ENCODE peak calls at places on chromosomes 11 and 22, in six cellular contexts. One of them, this sample, is unnamed.

GRCh38 chr22:29623059-29623458 is 19.6 kb downstream of the NF2 start:
- DNase-seq in DMS79 treated with DMSO at 0.1 percent for 48 hours: no peak
- DNase-seq in psoas muscle: no peak
- DNase-seq in posterior cingulate gyrus: no peak
- DNase-seq in NCI-H2171: no peak
- DNase-seq in mucosa of gallbladder: no peak
- DNase-seq in this sample: no peak

GRCh38 chr11:112050721-112051120 is 23.1 kb downstream of the PIH1D2 start:
- DNase-seq in NCI-H2171: no peak
- DNase-seq in DMS79 treated with DMSO at 0.1 percent for 48 hours: no peak
- DNase-seq in mucosa of gallbladder: no peak
- DNase-seq in posterior cingulate gyrus: no peak
- DNase-seq in psoas muscle: no peak
- DNase-seq in this sample: no peak

GRCh38 chr22:49882519-49883293 is 29.1 kb downstream of the ZBED4 start:
- DNase-seq in posterior cingulate gyrus: peak; percentile 17
- DNase-seq in DMS79 treated with DMSO at 0.1 percent for 48 hours: no peak
- DNase-seq in mucosa of gallbladder: no peak
- DNase-seq in psoas muscle: no peak
- DNase-seq in NCI-H2171: no peak
- DNase-seq in this sample: no peak

GRCh38 chr11:2564008-2564530 is 119.3 kb downstream of the KCNQ1 start:
- DNase-seq in mucosa of gallbladder: no peak
- DNase-seq in DMS79 treated with DMSO at 0.1 percent for 48 hours: no peak
- DNase-seq in psoas muscle: no peak
- DNase-seq in posterior cingulate gyrus: no peak
- DNase-seq in NCI-H2171: no peak
- DNase-seq in this sample: no peak

GRCh38 chr11:126607776-126608625 is 252.5 kb downstream of the ST3GAL4 start:
- DNase-seq in posterior cingulate gyrus: no peak
- DNase-seq in mucosa of gallbladder: no peak
- DNase-seq in psoas muscle: no peak
- DNase-seq in DMS79 treated with DMSO at 0.1 percent for 48 hours: no peak
- DNase-seq in NCI-H2171: peak; percentile 33
- DNase-seq in this sample: no peak

GRCh38 chr11:125593113-125593761 is 585 bp downstream of the STT3A start:
- DNase-seq in mucosa of gallbladder: no peak
- DNase-seq in psoas muscle: no peak
- DNase-seq in NCI-H2171: no peak
- DNase-seq in posterior cingulate gyrus: no peak
- DNase-seq in DMS79 treated with DMSO at 0.1 percent for 48 hours: peak; percentile 76
- DNase-seq in this sample: no peak

GRCh38 chr11:20055312-20055711 is 105.0 kb downstream of the DBX1 start:
- DNase-seq in NCI-H2171: no peak
- DNase-seq in posterior cingulate gyrus: no peak
- DNase-seq in DMS79 treated with DMSO at 0.1 percent for 48 hours: peak; percentile 69
- DNase-seq in psoas muscle: no peak
- DNase-seq in mucosa of gallbladder: no peak
- DNase-seq in this sample: no peak

GRCh38 chr11:6055569-6055968 is 25.0 kb upstream of the OR56A1 start:
- DNase-seq in DMS79 treated with DMSO at 0.1 percent for 48 hours: no peak
- DNase-seq in mucosa of gallbladder: no peak
- DNase-seq in posterior cingulate gyrus: no peak
- DNase-seq in psoas muscle: no peak
- DNase-seq in NCI-H2171: no peak
- DNase-seq in this sample: no peak

GRCh38 chr11:2594267-2594666 is 105.5 kb downstream of the KCNQ1OT1 start:
- DNase-seq in DMS79 treated with DMSO at 0.1 percent for 48 hours: no peak
- DNase-seq in mucosa of gallbladder: no peak
- DNase-seq in posterior cingulate gyrus: no peak
- DNase-seq in NCI-H2171: no peak
- DNase-seq in psoas muscle: no peak
- DNase-seq in this sample: no peak